ENCODE peak calls at places on chromosomes 4 and X, in five cellular contexts. X, M, D, U and H are unnamed samples.

GRCh38 chr4:19034089-19034488 is 1012.5 kb upstream of the LCORL start:
- DNase-seq in X (no peak), M (no peak), D (no peak), U (no peak), H (no peak)

GRCh38 chr4:41670982-41671381 is 77.5 kb downstream of the PHOX2B start:
- DNase-seq in X (no peak), M (no peak), D (no peak), U (no peak), H (no peak)

GRCh38 chr4:180152831-180153230 is 2090.4 kb upstream of the TENM3 start:
- DNase-seq in X (no peak), M (no peak), D (no peak), U (no peak), H (no peak)

GRCh38 chr4:103400405-103400804 is 202.3 kb upstream of the CENPE start:
- DNase-seq in X (no peak), M (peak; percentile 49), D (peak; percentile 25), U (no peak), H (no peak)

GRCh38 chr4:128835498-128836222 is 26.2 kb downstream of the JADE1 start:
- DNase-seq in X (no peak), M (peak; percentile 28), D (no peak), U (no peak), H (no peak)

GRCh38 chrX:15336023-15336413 is 695 bp upstream of the PIGA start:
- DNase-seq in X (peak; percentile 84), M (peak; percentile 71), D (peak; percentile 59), U (no peak), H (peak; percentile 47)

GRCh38 chr4:61427818-61428495 is 227.8 kb downstream of the ADGRL3 start:
- DNase-seq in X (no peak), M (no peak), D (peak; percentile 89), U (no peak), H (no peak)

GRCh38 chr4:36082817-36083216 is 161.5 kb downstream of the ARAP2 start:
- DNase-seq in X (no peak), M (no peak), D (no peak), U (no peak), H (no peak)

GRCh38 chr4:173274744-173275143 is 59.4 kb downstream of the HMGB2 start:
- DNase-seq in X (no peak), M (no peak), D (no peak), U (no peak), H (no peak)

DNA sequence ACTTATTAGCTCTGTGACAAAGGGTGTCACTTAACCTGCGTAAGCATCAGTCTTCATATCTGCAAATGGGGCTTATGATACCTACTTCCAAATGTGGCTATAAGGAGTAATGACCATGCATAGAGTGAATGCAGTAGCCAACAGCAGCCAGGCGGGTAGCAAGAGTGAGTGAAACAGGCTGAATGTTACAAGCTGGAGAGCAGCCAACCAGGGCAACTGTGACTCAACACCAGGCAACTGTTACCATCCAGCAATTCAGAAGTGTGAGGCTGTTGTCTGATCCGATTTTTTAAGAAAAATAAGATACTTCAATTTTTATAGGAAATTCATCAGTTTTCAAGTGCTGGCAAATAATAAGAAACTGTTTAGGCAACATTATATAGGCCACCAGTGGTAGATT is 270.2 kb upstream of the TAPT1 start:
- DNase-seq in X (peak; percentile 67), M (peak; percentile 70), D (peak; percentile 67), U (no peak), H (peak; percentile 75)
- TF ChIP-seq CTCF in X (no peak), M (no peak), D (no peak), U (no peak), H (no peak)

DNA sequence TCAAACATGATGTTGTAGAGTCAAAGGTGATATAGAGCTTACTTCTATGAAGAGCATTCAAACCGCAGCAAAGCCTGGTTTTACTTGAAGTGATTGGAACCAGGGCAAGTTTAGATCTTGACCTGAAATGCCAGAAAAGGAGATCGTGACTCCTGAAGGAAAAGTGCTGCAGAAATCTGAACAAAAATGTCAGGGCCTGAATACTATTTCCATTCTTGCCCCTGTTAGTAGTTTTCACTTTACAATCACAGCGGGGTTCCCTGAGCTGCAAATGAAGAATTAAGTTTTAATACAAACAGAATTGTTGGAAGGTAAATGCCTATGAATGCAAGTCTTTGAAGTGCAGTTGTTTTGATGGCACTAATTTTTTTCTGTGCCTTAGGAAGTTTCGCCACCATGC is 4.1 kb downstream of the SLIT2 start:
- DNase-seq in X (no peak), M (no peak), D (no peak), U (no peak), H (no peak)
- H3K4me3 ChIP-seq in X (no peak overlapping the region), M (peak overlapping the region; percentile 79), D (peak overlapping the region; percentile 96), U (no peak overlapping the region), H (peak overlapping the region; percentile 89)

DNA sequence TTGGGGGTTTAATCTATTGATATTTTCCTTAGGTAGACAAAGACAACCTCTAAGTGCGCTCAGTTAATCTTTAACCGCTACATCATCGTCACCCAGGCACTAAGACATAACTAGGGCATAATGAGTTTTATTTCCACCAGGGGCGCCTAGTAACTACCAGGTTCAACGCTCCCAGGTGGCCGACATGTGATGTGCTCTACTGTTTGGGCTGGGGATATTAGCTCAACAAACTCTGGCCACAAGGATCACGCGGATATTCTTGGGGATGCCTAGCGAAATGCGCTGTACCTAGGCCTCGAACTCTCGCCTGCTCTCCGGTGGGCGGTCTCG is 915 bp upstream of the RAB33B start:
- DNase-seq in X (no peak), M (no peak), D (peak; percentile 65), U (no peak), H (no peak)
- TF ChIP-seq CTCF in X (peak; percentile 26), M (peak; percentile 40), D (peak; percentile 52), U (peak; percentile 69), H (peak; percentile 45)

DNA sequence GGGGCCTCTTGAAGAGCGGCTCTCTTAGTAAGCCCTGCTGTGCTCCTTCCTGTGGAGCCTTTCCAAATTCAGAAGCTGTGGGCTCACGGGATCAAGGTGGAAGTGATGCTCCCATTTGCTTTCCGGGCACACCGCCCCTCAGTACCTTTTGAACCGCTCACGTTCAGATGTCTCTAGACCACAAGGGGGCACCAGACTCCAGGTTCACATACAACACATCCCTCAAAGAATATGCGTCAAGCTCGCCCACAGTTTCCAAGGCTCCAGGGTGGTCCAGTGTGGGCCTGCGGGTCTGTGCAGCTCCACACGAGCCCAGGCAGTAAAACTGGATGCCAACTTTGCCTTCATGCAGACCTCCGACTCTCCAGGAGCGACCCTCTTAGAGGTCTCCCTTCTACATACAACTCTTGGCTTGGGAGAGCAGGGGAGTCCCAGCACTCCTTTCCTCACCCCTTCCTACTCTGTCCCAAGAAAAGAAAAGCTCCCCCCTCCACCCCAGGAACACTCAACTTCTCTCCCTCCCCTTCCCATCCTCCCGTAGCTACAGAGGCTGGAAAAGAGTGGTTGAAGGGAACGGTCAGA is 11.0 kb downstream of the SUPT20HL1 start:
- DNase-seq in X (peak; percentile 47), M (peak; percentile 65), D (peak; percentile 59), U (no peak), H (peak; percentile 38)
- H3K4me3 ChIP-seq in X (no peak overlapping the region), M (no peak overlapping the region), D (no peak overlapping the region), U (no peak overlapping the region), H (no peak overlapping the region)

DNA sequence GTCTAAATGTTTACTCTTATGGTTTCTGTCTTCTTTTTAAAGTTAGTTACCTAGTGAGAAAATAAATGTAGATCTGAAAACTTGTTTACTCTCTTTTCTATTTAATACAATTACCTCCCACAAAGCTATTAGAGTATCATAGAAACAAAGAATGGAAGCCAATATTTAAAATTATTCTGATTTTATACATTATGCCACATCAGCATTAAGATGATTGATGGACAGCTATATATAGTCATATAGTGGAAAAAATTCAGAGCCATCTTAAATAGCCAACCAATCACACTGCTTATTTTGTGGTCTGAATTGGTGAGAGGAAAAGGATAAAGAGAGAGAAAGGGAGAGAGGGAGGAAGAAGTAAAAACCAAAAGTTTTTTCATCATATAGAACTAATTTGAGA is 1101.8 kb downstream of the PCDH19 start:
- DNase-seq in X (no peak), M (no peak), D (no peak), U (no peak), H (no peak)
- TF ChIP-seq CTCF in X (no peak), M (no peak), D (no peak), U (no peak), H (no peak)

DNA sequence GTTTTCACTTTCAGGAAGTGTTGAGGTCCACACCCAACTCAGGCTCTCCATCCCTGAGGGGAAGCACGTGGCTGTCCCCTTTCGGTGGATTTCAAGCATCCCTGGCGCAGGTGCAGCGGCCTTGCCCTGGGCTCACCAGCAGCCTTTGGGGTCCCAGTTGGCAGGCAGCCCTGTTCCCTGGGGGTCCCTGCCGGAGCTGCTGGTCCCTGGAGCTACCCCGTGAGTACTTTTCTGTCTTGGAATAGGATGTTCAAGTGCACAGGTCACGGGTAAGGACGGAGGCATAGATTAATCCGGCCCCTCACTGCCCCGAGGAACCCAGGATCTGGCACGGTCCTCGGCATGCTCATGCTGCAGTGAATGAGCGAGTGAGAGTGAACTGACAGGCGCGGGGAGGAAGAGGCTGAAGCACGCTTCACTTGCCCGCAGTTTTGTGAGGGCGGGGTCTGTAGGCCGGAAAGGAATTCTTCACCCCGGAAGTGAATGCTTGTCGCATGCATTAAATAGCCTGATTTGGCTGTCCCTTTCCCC is 117.2 kb upstream of the FAT1 start:
- DNase-seq in X (no peak), M (peak; percentile 55), D (no peak), U (no peak), H (no peak)
- H3K4me3 ChIP-seq in X (no peak overlapping the region), M (peak overlapping the region; percentile 53), D (no peak overlapping the region), U (no peak overlapping the region), H (no peak overlapping the region)

DNA sequence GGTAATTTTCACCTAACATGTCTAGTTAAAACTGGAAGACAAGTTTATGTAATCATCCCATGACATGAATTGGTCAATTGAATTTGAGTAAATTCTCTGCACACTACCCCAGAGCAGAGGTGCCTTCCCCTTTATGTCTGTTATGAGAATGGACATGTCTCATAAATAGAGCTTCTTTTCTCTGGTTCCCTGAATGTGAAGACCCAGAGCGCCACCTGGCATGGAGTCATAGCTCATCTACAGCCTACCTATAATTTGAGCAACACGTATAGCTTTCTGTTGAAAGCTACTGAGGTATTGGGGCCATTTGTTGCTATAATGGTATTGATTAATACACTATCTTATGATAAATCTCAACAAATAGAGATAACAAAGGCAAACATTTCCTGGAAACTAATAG is 626.5 kb upstream of the GALNTL6 start:
- DNase-seq in X (no peak), M (no peak), D (no peak), U (no peak), H (no peak)
- TF ChIP-seq CTCF in X (no peak), M (no peak), D (no peak), U (no peak), H (no peak)

DNA sequence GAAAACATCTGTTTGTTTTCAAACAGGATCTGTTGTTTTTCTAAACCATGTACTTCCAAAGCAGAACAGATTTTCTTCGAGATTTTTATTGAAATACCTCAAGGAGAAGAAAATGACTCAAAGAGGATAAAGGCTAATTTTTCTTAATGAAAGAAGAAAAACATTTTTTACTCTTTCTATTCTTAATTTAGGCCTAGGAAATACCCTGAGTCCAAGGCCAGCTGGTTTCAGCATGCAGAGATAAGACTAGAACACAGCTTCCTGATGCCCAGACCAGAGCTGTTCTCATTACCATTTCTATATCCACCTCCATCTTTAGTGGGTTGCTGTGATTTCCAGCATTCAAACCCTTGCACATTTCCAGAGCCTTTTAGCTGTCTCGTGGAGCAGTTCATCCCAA is 18.3 kb downstream of the GAB1 start:
- DNase-seq in X (no peak), M (no peak), D (no peak), U (no peak), H (no peak)
- H3K4me3 ChIP-seq in X (no peak overlapping the region), M (no peak overlapping the region), D (no peak overlapping the region), U (no peak overlapping the region), H (no peak overlapping the region)